ENCODE peak calls at places on chromosome 1, in ten cellular contexts. One of them, this sample, is unnamed.

GRCh38 chr1:16677552-16678423 is 11.0 kb upstream of the RNU1-3 start:
- DNase-seq in posterior cingulate gyrus: peak; percentile 17
- DNase-seq in ecto neural progenitor cell: peak; percentile 56
- DNase-seq in NCI-H460: peak; percentile 52
- DNase-seq in C1 segment of cervical spinal cord: no peak
- DNase-seq in endothelial cell of umbilical vein: peak; percentile 47
- DNase-seq in GM23248: peak; percentile 61
- DNase-seq in NCI-H187 treated with DMSO at 0.1 percent for 48 hours: no peak
- DNase-seq in ascending aorta: no peak
- DNase-seq in NCI-H1436: peak; percentile 21
- DNase-seq in this sample: no peak

GRCh38 chr1:19361231-19362147 is 49.4 kb downstream of the SLC66A1 start:
- DNase-seq in posterior cingulate gyrus: no peak
- DNase-seq in ecto neural progenitor cell: no peak
- DNase-seq in NCI-H460: no peak
- DNase-seq in C1 segment of cervical spinal cord: no peak
- DNase-seq in endothelial cell of umbilical vein: no peak
- DNase-seq in GM23248: peak; percentile 72
- DNase-seq in NCI-H187 treated with DMSO at 0.1 percent for 48 hours: no peak
- DNase-seq in ascending aorta: no peak
- DNase-seq in NCI-H1436: no peak
- DNase-seq in this sample: no peak

GRCh38 chr1:80582980-80583379 is 1217.8 kb upstream of the ADGRL2 start:
- DNase-seq in posterior cingulate gyrus: no peak
- DNase-seq in ecto neural progenitor cell: no peak
- DNase-seq in NCI-H460: no peak
- DNase-seq in C1 segment of cervical spinal cord: no peak
- DNase-seq in endothelial cell of umbilical vein: no peak
- DNase-seq in GM23248: no peak
- DNase-seq in NCI-H187 treated with DMSO at 0.1 percent for 48 hours: no peak
- DNase-seq in ascending aorta: no peak
- DNase-seq in NCI-H1436: no peak
- DNase-seq in this sample: peak; percentile 17

GRCh38 chr1:244865028-244865371 is 657 bp upstream of the HNRNPU start:
- DNase-seq in posterior cingulate gyrus: peak; percentile 23
- DNase-seq in ecto neural progenitor cell: no peak
- DNase-seq in NCI-H460: peak; percentile 45
- DNase-seq in C1 segment of cervical spinal cord: peak; percentile 77
- DNase-seq in endothelial cell of umbilical vein: no peak
- DNase-seq in GM23248: peak; percentile 61
- DNase-seq in NCI-H187 treated with DMSO at 0.1 percent for 48 hours: no peak
- DNase-seq in ascending aorta: no peak
- DNase-seq in NCI-H1436: peak; percentile 41
- DNase-seq in this sample: no peak

GRCh38 chr1:211370669-211371068 is 44.0 kb downstream of the TRAF5 start:
- DNase-seq in posterior cingulate gyrus: no peak
- DNase-seq in ecto neural progenitor cell: no peak
- DNase-seq in NCI-H460: no peak
- DNase-seq in C1 segment of cervical spinal cord: no peak
- DNase-seq in endothelial cell of umbilical vein: no peak
- DNase-seq in GM23248: no peak
- DNase-seq in NCI-H187 treated with DMSO at 0.1 percent for 48 hours: no peak
- DNase-seq in ascending aorta: no peak
- DNase-seq in NCI-H1436: no peak
- DNase-seq in this sample: no peak

GRCh38 chr1:214918745-214919144 is 163.8 kb upstream of the KCNK2 start:
- DNase-seq in posterior cingulate gyrus: no peak
- DNase-seq in ecto neural progenitor cell: no peak
- DNase-seq in NCI-H460: no peak
- DNase-seq in C1 segment of cervical spinal cord: no peak
- DNase-seq in endothelial cell of umbilical vein: no peak
- DNase-seq in GM23248: no peak
- DNase-seq in NCI-H187 treated with DMSO at 0.1 percent for 48 hours: no peak
- DNase-seq in ascending aorta: no peak
- DNase-seq in NCI-H1436: no peak
- DNase-seq in this sample: no peak

GRCh38 chr1:205809469-205809868 is 3.5 kb downstream of the SLC41A1 start:
- DNase-seq in posterior cingulate gyrus: no peak
- DNase-seq in ecto neural progenitor cell: no peak
- DNase-seq in NCI-H460: no peak
- DNase-seq in C1 segment of cervical spinal cord: no peak
- DNase-seq in endothelial cell of umbilical vein: no peak
- DNase-seq in GM23248: no peak
- DNase-seq in NCI-H187 treated with DMSO at 0.1 percent for 48 hours: no peak
- DNase-seq in ascending aorta: no peak
- DNase-seq in NCI-H1436: no peak
- DNase-seq in this sample: no peak

GRCh38 chr1:229388876-229389580 is 44.9 kb downstream of the ACTA1 start:
- DNase-seq in posterior cingulate gyrus: no peak
- DNase-seq in ecto neural progenitor cell: no peak
- DNase-seq in NCI-H460: no peak
- DNase-seq in C1 segment of cervical spinal cord: no peak
- DNase-seq in endothelial cell of umbilical vein: no peak
- DNase-seq in GM23248: peak; percentile 47
- DNase-seq in NCI-H187 treated with DMSO at 0.1 percent for 48 hours: no peak
- DNase-seq in ascending aorta: no peak
- DNase-seq in NCI-H1436: no peak
- DNase-seq in this sample: no peak

GRCh38 chr1:170265234-170265633 is 119.5 kb downstream of the NTMT2 start:
- DNase-seq in posterior cingulate gyrus: no peak
- DNase-seq in ecto neural progenitor cell: no peak
- DNase-seq in NCI-H460: no peak
- DNase-seq in C1 segment of cervical spinal cord: no peak
- DNase-seq in endothelial cell of umbilical vein: no peak
- DNase-seq in GM23248: no peak
- DNase-seq in NCI-H187 treated with DMSO at 0.1 percent for 48 hours: no peak
- DNase-seq in ascending aorta: no peak
- DNase-seq in NCI-H1436: no peak
- DNase-seq in this sample: no peak

GRCh38 chr1:233244183-233244582 is 51.3 kb downstream of the PCNX2 start:
- DNase-seq in posterior cingulate gyrus: no peak
- DNase-seq in ecto neural progenitor cell: no peak
- DNase-seq in NCI-H460: no peak
- DNase-seq in C1 segment of cervical spinal cord: no peak
- DNase-seq in endothelial cell of umbilical vein: no peak
- DNase-seq in GM23248: peak; percentile 44
- DNase-seq in NCI-H187 treated with DMSO at 0.1 percent for 48 hours: no peak
- DNase-seq in ascending aorta: no peak
- DNase-seq in NCI-H1436: no peak
- DNase-seq in this sample: no peak

GRCh38 chr1:202144510-202145324 is at the start of gene ARL8A:
- DNase-seq in posterior cingulate gyrus: peak; percentile 83
- DNase-seq in ecto neural progenitor cell: peak; percentile 85
- DNase-seq in NCI-H460: peak; percentile 47
- DNase-seq in C1 segment of cervical spinal cord: no peak
- DNase-seq in endothelial cell of umbilical vein: peak; percentile 39
- DNase-seq in GM23248: peak; percentile 80
- DNase-seq in NCI-H187 treated with DMSO at 0.1 percent for 48 hours: no peak
- DNase-seq in ascending aorta: no peak
- DNase-seq in NCI-H1436: peak; percentile 65
- DNase-seq in this sample: peak; percentile 39

GRCh38 chr1:190226006-190226405 is 251.7 kb downstream of the BRINP3 start:
- DNase-seq in posterior cingulate gyrus: no peak
- DNase-seq in ecto neural progenitor cell: no peak
- DNase-seq in NCI-H460: no peak
- DNase-seq in C1 segment of cervical spinal cord: no peak
- DNase-seq in endothelial cell of umbilical vein: no peak
- DNase-seq in GM23248: no peak
- DNase-seq in NCI-H187 treated with DMSO at 0.1 percent for 48 hours: no peak
- DNase-seq in ascending aorta: no peak
- DNase-seq in NCI-H1436: no peak
- DNase-seq in this sample: no peak

GRCh38 chr1:153775432-153776311 is 465 bp downstream of the SLC27A3 start:
- DNase-seq in posterior cingulate gyrus: peak; percentile 28
- DNase-seq in ecto neural progenitor cell: peak; percentile 83
- DNase-seq in NCI-H460: no peak
- DNase-seq in C1 segment of cervical spinal cord: no peak
- DNase-seq in endothelial cell of umbilical vein: peak; percentile 58
- DNase-seq in GM23248: peak; percentile 76
- DNase-seq in NCI-H187 treated with DMSO at 0.1 percent for 48 hours: peak; percentile 85
- DNase-seq in ascending aorta: no peak
- DNase-seq in NCI-H1436: peak; percentile 81
- DNase-seq in this sample: peak; percentile 32

GRCh38 chr1:201750120-201750519 is 78.8 kb upstream of the IPO9 start:
- DNase-seq in posterior cingulate gyrus: no peak
- DNase-seq in ecto neural progenitor cell: no peak
- DNase-seq in NCI-H460: no peak
- DNase-seq in C1 segment of cervical spinal cord: no peak
- DNase-seq in endothelial cell of umbilical vein: peak; percentile 35
- DNase-seq in GM23248: no peak
- DNase-seq in NCI-H187 treated with DMSO at 0.1 percent for 48 hours: no peak
- DNase-seq in ascending aorta: no peak
- DNase-seq in NCI-H1436: no peak
- DNase-seq in this sample: no peak

This sample was measured in occipital lobe.